ENCODE peak calls at places on chromosomes 5 and 9, in five cellular contexts. H, Z, Q, M and P are unnamed samples.

GRCh38 chr5:138953370-138954256 is 78.5 kb upstream of the LRRTM2 start:
- DNase-seq in Z (peak; percentile 75), H (peak; percentile 76), M (peak; percentile 78), Q (no peak), P (peak; percentile 59)

GRCh38 chr9:121282309-121283071 is 14.5 kb downstream of the GSN start:
- DNase-seq in Q (no peak), H (peak; percentile 86), M (peak; percentile 83), Z (peak; percentile 85), P (no peak)

GRCh38 chr5:180541710-180542109 is 47.5 kb downstream of the CNOT6 start:
- DNase-seq in Q (no peak), H (no peak), M (no peak), Z (no peak), P (no peak)

GRCh38 chr9:136659861-136660784 is 2.6 kb upstream of the EGFL7 start:
- DNase-seq in H (no peak), Z (no peak), M (no peak), Q (no peak), P (no peak)

GRCh38 chr5:170559296-170559695 is 55.5 kb downstream of the KCNIP1 start:
- DNase-seq in M (no peak), Z (no peak), H (no peak), Q (no peak), P (no peak)

GRCh38 chr5:139994234-139994633 is 48.9 kb downstream of the NRG2 start:
- DNase-seq in Z (no peak), M (no peak), Q (no peak), H (no peak), P (no peak)

GRCh38 chr5:170903075-170903474 is 41.3 kb downstream of the RANBP17 start:
- DNase-seq in M (no peak), Z (no peak), Q (no peak), H (no peak), P (no peak)

GRCh38 chr5:89277791-89278190 is 394.8 kb upstream of the MEF2C start:
- DNase-seq in Q (no peak), H (peak; percentile 49), M (no peak), Z (no peak), P (no peak)

GRCh38 chr9:36150529-36151305 is 14.2 kb downstream of the GLIPR2 start:
- DNase-seq in Z (peak; percentile 36), H (no peak), Q (no peak), M (peak; percentile 30), P (no peak)

GRCh38 chr5:169548315-169548714 is 35.3 kb upstream of the SPDL1 start:
- DNase-seq in Z (peak; percentile 71), H (peak; percentile 83), M (peak; percentile 77), Q (no peak), P (no peak)

GRCh38 chr9:4489919-4490704 is at the start of gene SLC1A1:
- DNase-seq in Q (peak; percentile 78), Z (peak; percentile 60), H (peak; percentile 81), M (peak; percentile 64), P (peak; percentile 88)

GRCh38 chr5:36492998-36493655 is 113.3 kb upstream of the SLC1A3 start:
- DNase-seq in H (peak; percentile 52), M (peak; percentile 16), Z (no peak), Q (no peak), P (no peak)

GRCh38 chr5:55276771-55277170 is 30.7 kb downstream of the DHX29 start:
- DNase-seq in M (no peak), H (peak; percentile 2), Z (no peak), Q (no peak), P (no peak)

GRCh38 chr9:13213337-13213736 is 66.2 kb downstream of the MPDZ start:
- DNase-seq in H (peak; percentile 68), Q (no peak), M (peak; percentile 55), Z (peak; percentile 67), P (no peak)

GRCh38 chr5:72366324-72366976 is 46.3 kb downstream of the PTCD2 start:
- DNase-seq in M (peak; percentile 90), H (peak; percentile 93), Q (no peak), Z (peak; percentile 92), P (peak; percentile 49)

GRCh38 chr9:135343733-135344522 is 135.7 kb upstream of the PPP1R26 start:
- DNase-seq in Z (peak; percentile 14), M (peak; percentile 46), H (peak; percentile 16), Q (peak; percentile 26), P (peak; percentile 81)

GRCh38 chr5:63959177-63959982 is 2.9 kb downstream of the HTR1A start:
- DNase-seq in H (no peak), M (peak; percentile 15), Z (no peak), Q (no peak), P (peak; percentile 5)

GRCh38 chr5:94793113-94793815 is 174.8 kb downstream of the SLF1 start:
- DNase-seq in Q (peak; percentile 74), M (peak; percentile 84), H (peak; percentile 77), Z (peak; percentile 86), P (peak; percentile 83)

DNA sequence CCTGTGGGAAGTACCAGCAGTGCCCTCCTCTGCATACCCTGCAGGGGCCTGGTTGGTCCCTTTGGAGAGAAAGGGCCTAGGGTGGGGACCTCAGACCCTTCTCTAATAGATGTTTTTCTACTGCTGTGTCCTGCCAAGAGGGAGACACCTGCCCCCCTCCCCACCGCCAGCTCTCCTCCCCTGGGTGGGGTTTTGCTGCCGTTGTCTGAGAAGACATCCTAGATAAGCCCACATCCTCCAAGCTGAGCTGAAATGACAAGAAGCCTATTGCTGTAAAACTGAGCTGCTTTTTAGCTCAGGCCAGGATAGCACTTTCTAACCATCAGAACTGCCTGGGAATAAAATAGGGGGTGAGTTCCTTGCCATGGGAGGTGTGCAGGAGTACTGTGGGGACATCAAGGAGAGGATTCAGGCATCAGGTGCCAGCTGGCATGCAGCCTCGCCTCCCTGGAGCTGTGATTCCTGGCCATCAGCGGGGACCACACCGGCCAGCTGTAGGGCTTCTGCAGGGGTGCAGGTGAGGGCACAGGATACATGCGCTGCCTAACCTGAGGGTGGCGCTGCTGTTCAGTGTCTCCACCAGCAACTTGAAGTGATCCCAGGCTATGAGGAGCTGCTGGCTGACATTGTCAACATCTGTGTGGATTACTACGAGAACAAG is 37.9 kb downstream of the CYFIP2 start:
- DNase-seq in H (no peak), Z (no peak), M (no peak), Q (no peak), P (no peak)
- TF ChIP-seq CTCF in H (peak; percentile 3), Z (no peak), M (peak; percentile 19), Q (peak; percentile 32), P (peak; percentile 24)

GRCh38 chr9:682633-683508 is 158.6 kb upstream of the DMRT1 start:
- DNase-seq in Q (no peak), Z (peak; percentile 28), H (peak; percentile 49), M (peak; percentile 42), P (no peak)
- TF ChIP-seq CTCF in Q (no peak), Z (no peak), H (no peak), M (no peak), P (no peak)

GRCh38 chr5:167964529-167964928 is 326.9 kb upstream of the WWC1 start:
- DNase-seq in Z (no peak), M (no peak), Q (no peak), H (no peak), P (no peak)
- TF ChIP-seq CTCF in Z (peak; percentile 38), M (peak; percentile 36), Q (peak; percentile 19), H (no peak), P (no peak)

GRCh38 chr5:7615566-7616061 is 219.7 kb downstream of the ADCY2 start:
- DNase-seq in Z (no peak), M (no peak), Q (no peak), H (no peak), P (no peak)
- TF ChIP-seq CTCF in Z (no peak), M (no peak), Q (no peak), H (no peak), P (no peak)